ENCODE peak calls at places on chromosomes 13 and 19, in ten cellular contexts. S is H9, M is psoas muscle, B is brain microvascular endothelial cell, Z is adrenal gland, U is PC-9, Y is tibial artery, H is cardiac muscle cell, N is dorsolateral prefrontal cortex, T is MM.1S. I is an unnamed sample.

GRCh38 chr13:73531014-73531413 is 472.2 kb downstream of the KLF5 start:
- DNase-seq in S (no peak), M (no peak), B (no peak), Z (peak; percentile 82), U (no peak), Y (no peak), H (no peak), N (no peak), T (no peak), I (no peak)

GRCh38 chr19:49779731-49780578 is 13.2 kb downstream of the AP2A1 start:
- DNase-seq in S (no peak), M (no peak), B (no peak), Z (no peak), U (no peak), Y (no peak), H (no peak), N (no peak), T (no peak), I (no peak)

GRCh38 chr19:8487137-8487851 is 15.1 kb downstream of the PRAM1 start:
- DNase-seq in S (no peak), M (no peak), B (no peak), Z (peak; percentile 69), U (no peak), Y (no peak), H (no peak), N (no peak), T (no peak), I (no peak)

GRCh38 chr13:110298566-110299321 is 8.2 kb downstream of the COL4A1 start:
- DNase-seq in S (peak; percentile 60), M (no peak), B (peak; percentile 60), Z (peak; percentile 72), U (no peak), Y (no peak), H (peak; percentile 72), N (no peak), T (no peak), I (peak; percentile 65)

GRCh38 chr19:48554385-48555091 is 2.6 kb downstream of the SULT2B1 start:
- DNase-seq in S (peak; percentile 91), M (no peak), B (no peak), Z (no peak), U (peak; percentile 79), Y (no peak), H (peak; percentile 36), N (no peak), T (no peak), I (peak; percentile 95)

GRCh38 chr13:63731896-63732295 is 2316.2 kb upstream of the PCDH20 start:
- DNase-seq in S (no peak), M (no peak), B (no peak), Z (no peak), U (peak; percentile 33), Y (no peak), H (no peak), N (no peak), T (no peak), I (no peak)

GRCh38 chr19:46913852-46914430 is 53.1 kb downstream of the ARHGAP35 start:
- DNase-seq in S (no peak), M (no peak), B (no peak), Z (peak; percentile 39), U (peak; percentile 91), Y (no peak), H (no peak), N (no peak), T (no peak), I (no peak)

GRCh38 chr13:41053384-41053826 is 7.9 kb upstream of the WBP4 start:
- DNase-seq in S (no peak), M (no peak), B (no peak), Z (no peak), U (peak; percentile 37), Y (no peak), H (peak; percentile 59), N (no peak), T (no peak), I (no peak)

GRCh38 chr19:47891923-47892666 is 6.0 kb upstream of the SULT2A1 start:
- DNase-seq in S (peak; percentile 79), M (no peak), B (peak; percentile 7), Z (peak; percentile 88), U (no peak), Y (no peak), H (peak; percentile 81), N (no peak), T (no peak), I (peak; percentile 15)

GRCh38 chr13:110326263-110326904 is 19.3 kb downstream of the COL4A2 start:
- DNase-seq in S (no peak), M (no peak), B (no peak), Z (no peak), U (no peak), Y (peak; percentile 84), H (no peak), N (no peak), T (no peak), I (no peak)

GRCh38 chr13:98083507-98083906 is 59.4 kb upstream of the FARP1 start:
- DNase-seq in S (no peak), M (no peak), B (peak; percentile 90), Z (no peak), U (no peak), Y (no peak), H (peak; percentile 90), N (no peak), T (no peak), I (no peak)

GRCh38 chr13:95559100-95559499 is 6.6 kb downstream of the CLDN10 start:
- DNase-seq in S (no peak), M (no peak), B (no peak), Z (no peak), U (no peak), Y (no peak), H (no peak), N (no peak), T (no peak), I (no peak)

GRCh38 chr13:32284927-32285632 is 30.1 kb downstream of the ZAR1L start:
- DNase-seq in S (no peak), M (no peak), B (peak; percentile 80), Z (peak; percentile 72), U (no peak), Y (no peak), H (peak; percentile 89), N (no peak), T (no peak), I (no peak)

GRCh38 chr13:99962242-99962641 is 9.3 kb downstream of the ZIC5 start:
- DNase-seq in S (no peak), M (no peak), B (no peak), Z (no peak), U (no peak), Y (no peak), H (no peak), N (no peak), T (no peak), I (no peak)
- H3K27me3 ChIP-seq in S (peaks cover 20% of the 10 kb centered on the region), M (peaks cover 14% of the 10 kb centered on the region), B (peaks cover 7% of the 10 kb centered on the region), Z (peaks cover 93% of the 10 kb centered on the region), U (peaks cover 9% of the 10 kb centered on the region), Y (peaks cover 100% of the 10 kb centered on the region), H (peaks cover 84% of the 10 kb centered on the region), N (peaks cover 90% of the 10 kb centered on the region), T (peaks cover 9% of the 10 kb centered on the region), I (peaks cover 79% of the 10 kb centered on the region)

GRCh38 chr13:43937839-43938238 is 58.1 kb downstream of the LACC1 start:
- DNase-seq in S (no peak), M (no peak), B (no peak), Z (no peak), U (no peak), Y (no peak), H (no peak), N (no peak), T (no peak), I (no peak)
- H3K27me3 ChIP-seq in S (no peaks in the 10 kb centered on the region), M (peaks cover under 1% of the 10 kb centered on the region), B (no peaks in the 10 kb centered on the region), Z (peaks cover 7% of the 10 kb centered on the region), U (no peaks in the 10 kb centered on the region), Y (no peaks in the 10 kb centered on the region), H (no peaks in the 10 kb centered on the region), N (no peaks in the 10 kb centered on the region), T (no peaks in the 10 kb centered on the region), I (no peaks in the 10 kb centered on the region)

GRCh38 chr19:39497850-39498261 is 891 bp upstream of the DLL3 start:
- DNase-seq in S (peak; percentile 95), M (no peak), B (no peak), Z (no peak), U (no peak), Y (no peak), H (peak; percentile 49), N (no peak), T (peak; percentile 27), I (peak; percentile 89)

GRCh38 chr19:39498262-39499081 is at the start of gene DLL3:
- DNase-seq in S (peak; percentile 51), M (no peak), B (peak; percentile 7), Z (no peak), U (no peak), Y (no peak), H (no peak), N (no peak), T (no peak), I (peak; percentile 36)

GRCh38 chr19:39499932-39500331 is 1.2 kb downstream of the DLL3 start:
- DNase-seq in S (no peak), M (no peak), B (no peak), Z (no peak), U (no peak), Y (no peak), H (no peak), N (no peak), T (no peak), I (no peak)

GRCh38 chr19:39500543-39500942 is 1.8 kb downstream of the DLL3 start:
- DNase-seq in S (no peak), M (no peak), B (no peak), Z (no peak), U (no peak), Y (no peak), H (no peak), N (no peak), T (no peak), I (no peak)

GRCh38 chr19:39499082-39499642 is 415 bp downstream of the DLL3 start:
- DNase-seq in S (peak; percentile 57), M (no peak), B (no peak), Z (no peak), U (no peak), Y (no peak), H (peak; percentile 23), N (no peak), T (no peak), I (peak; percentile 65)
- H3K27me3 ChIP-seq in S (peaks cover 8% of the 10 kb centered on the region), M (no peaks in the 10 kb centered on the region), B (peaks cover 15% of the 10 kb centered on the region), Z (peaks cover 36% of the 10 kb centered on the region), U (peaks cover 47% of the 10 kb centered on the region), Y (peaks cover 76% of the 10 kb centered on the region), H (peaks cover 15% of the 10 kb centered on the region), N (peaks cover 53% of the 10 kb centered on the region), T (peaks cover 77% of the 10 kb centered on the region), I (peaks cover 72% of the 10 kb centered on the region)

GRCh38 chr13:77919351-77920294 is 992 bp upstream of the EDNRB start:
- DNase-seq in S (peak; percentile 73), M (peak; percentile 41), B (peak; percentile 14), Z (peak; percentile 73), U (no peak), Y (no peak), H (peak; percentile 61), N (peak; percentile 43), T (no peak), I (peak; percentile 69)
- H3K27me3 ChIP-seq in S (no peaks in the 10 kb centered on the region), M (no peaks in the 10 kb centered on the region), B (no peaks in the 10 kb centered on the region), Z (no peaks in the 10 kb centered on the region), U (no peaks in the 10 kb centered on the region), Y (peaks cover 16% of the 10 kb centered on the region), H (no peaks in the 10 kb centered on the region), N (no peaks in the 10 kb centered on the region), T (no peaks in the 10 kb centered on the region), I (peaks cover 39% of the 10 kb centered on the region)

GRCh38 chr13:46893820-46894533 is 2.9 kb downstream of the HTR2A start:
- DNase-seq in S (peak; percentile 78), M (peak; percentile 73), B (peak; percentile 32), Z (peak; percentile 75), U (no peak), Y (peak; percentile 85), H (peak; percentile 65), N (peak; percentile 78), T (peak; percentile 26), I (peak; percentile 78)
- H3K27me3 ChIP-seq in S (no peaks in the 10 kb centered on the region), M (no peaks in the 10 kb centered on the region), B (no peaks in the 10 kb centered on the region), Z (no peaks in the 10 kb centered on the region), U (no peaks in the 10 kb centered on the region), Y (no peaks in the 10 kb centered on the region), H (peaks cover 27% of the 10 kb centered on the region), N (peaks cover 5% of the 10 kb centered on the region), T (no peaks in the 10 kb centered on the region), I (no peaks in the 10 kb centered on the region)

I was measured in GM23338.